ENCODE peak calls at places on chromosome 6, in four cellular contexts. One of them, this sample, is unnamed.

GRCh38 chr6:147077251-147077650 is 127.0 kb upstream of the STXBP5 start:
- DNase-seq in effector CD4-positive, alpha-beta T cell: no peak
- DNase-seq in activated CD4-positive, alpha-beta T cell treated with anti-CD3 and anti-CD28 coated beads, Interleukin-2, amount 50 U/mL, for 1 hour: no peak
- DNase-seq in activated CD8-positive, alpha-beta memory T cell treated with anti-CD3 and anti-CD28 coated beads, Interleukin-2, amount 50 U/mL, for 4 hours: no peak
- DNase-seq in this sample: no peak

GRCh38 chr6:118963003-118963402 is 28.0 kb upstream of the MCM9 start:
- DNase-seq in effector CD4-positive, alpha-beta T cell: no peak
- DNase-seq in activated CD4-positive, alpha-beta T cell treated with anti-CD3 and anti-CD28 coated beads, Interleukin-2, amount 50 U/mL, for 1 hour: no peak
- DNase-seq in activated CD8-positive, alpha-beta memory T cell treated with anti-CD3 and anti-CD28 coated beads, Interleukin-2, amount 50 U/mL, for 4 hours: no peak
- DNase-seq in this sample: no peak

GRCh38 chr6:38179794-38180430 is 360.4 kb downstream of the ZFAND3 start:
- DNase-seq in effector CD4-positive, alpha-beta T cell: no peak
- DNase-seq in activated CD4-positive, alpha-beta T cell treated with anti-CD3 and anti-CD28 coated beads, Interleukin-2, amount 50 U/mL, for 1 hour: no peak
- DNase-seq in activated CD8-positive, alpha-beta memory T cell treated with anti-CD3 and anti-CD28 coated beads, Interleukin-2, amount 50 U/mL, for 4 hours: no peak
- DNase-seq in this sample: no peak

GRCh38 chr6:140744648-140745320 is 1370.3 kb upstream of the CITED2 start:
- DNase-seq in effector CD4-positive, alpha-beta T cell: no peak
- DNase-seq in activated CD4-positive, alpha-beta T cell treated with anti-CD3 and anti-CD28 coated beads, Interleukin-2, amount 50 U/mL, for 1 hour: no peak
- DNase-seq in activated CD8-positive, alpha-beta memory T cell treated with anti-CD3 and anti-CD28 coated beads, Interleukin-2, amount 50 U/mL, for 4 hours: no peak
- DNase-seq in this sample: no peak

GRCh38 chr6:16947461-16948159 is 154.2 kb upstream of the STMND1 start:
- DNase-seq in effector CD4-positive, alpha-beta T cell: no peak
- DNase-seq in activated CD4-positive, alpha-beta T cell treated with anti-CD3 and anti-CD28 coated beads, Interleukin-2, amount 50 U/mL, for 1 hour: no peak
- DNase-seq in activated CD8-positive, alpha-beta memory T cell treated with anti-CD3 and anti-CD28 coated beads, Interleukin-2, amount 50 U/mL, for 4 hours: no peak
- DNase-seq in this sample: peak; percentile 64

GRCh38 chr6:49787176-49787575 is at the start of gene PGK2:
- DNase-seq in effector CD4-positive, alpha-beta T cell: no peak
- DNase-seq in activated CD4-positive, alpha-beta T cell treated with anti-CD3 and anti-CD28 coated beads, Interleukin-2, amount 50 U/mL, for 1 hour: no peak
- DNase-seq in activated CD8-positive, alpha-beta memory T cell treated with anti-CD3 and anti-CD28 coated beads, Interleukin-2, amount 50 U/mL, for 4 hours: no peak
- DNase-seq in this sample: no peak

GRCh38 chr6:131282417-131282816 is 147.2 kb downstream of the AKAP7 start:
- DNase-seq in effector CD4-positive, alpha-beta T cell: no peak
- DNase-seq in activated CD4-positive, alpha-beta T cell treated with anti-CD3 and anti-CD28 coated beads, Interleukin-2, amount 50 U/mL, for 1 hour: no peak
- DNase-seq in activated CD8-positive, alpha-beta memory T cell treated with anti-CD3 and anti-CD28 coated beads, Interleukin-2, amount 50 U/mL, for 4 hours: no peak
- DNase-seq in this sample: no peak

GRCh38 chr6:138161118-138161433 is 663 bp upstream of the ARFGEF3 start:
- DNase-seq in effector CD4-positive, alpha-beta T cell: no peak
- DNase-seq in activated CD4-positive, alpha-beta T cell treated with anti-CD3 and anti-CD28 coated beads, Interleukin-2, amount 50 U/mL, for 1 hour: no peak
- DNase-seq in activated CD8-positive, alpha-beta memory T cell treated with anti-CD3 and anti-CD28 coated beads, Interleukin-2, amount 50 U/mL, for 4 hours: no peak
- DNase-seq in this sample: no peak

GRCh38 chr6:150207931-150208570 is 65.2 kb downstream of the PPP1R14C start:
- DNase-seq in effector CD4-positive, alpha-beta T cell: no peak
- DNase-seq in activated CD4-positive, alpha-beta T cell treated with anti-CD3 and anti-CD28 coated beads, Interleukin-2, amount 50 U/mL, for 1 hour: no peak
- DNase-seq in activated CD8-positive, alpha-beta memory T cell treated with anti-CD3 and anti-CD28 coated beads, Interleukin-2, amount 50 U/mL, for 4 hours: no peak
- DNase-seq in this sample: no peak